ENCODE peak calls at places on chromosome 22, in six cellular contexts. One of them, this sample, is unnamed.

GRCh38 chr22:27554106-27554814 is 247.3 kb downstream of the MN1 start:
- DNase-seq in Right ventricle myocardium superior: peak
- DNase-seq in CD8-positive, alpha-beta memory T cell: no peak
- DNase-seq in left cardiac atrium: no peak
- DNase-seq in kidney epithelial cell: no peak
- DNase-seq in testis: peak
- DNase-seq in this sample: no peak

GRCh38 chr22:19488285-19488684 is 8.6 kb downstream of the CDC45 start:
- DNase-seq in Right ventricle myocardium superior: no peak
- DNase-seq in CD8-positive, alpha-beta memory T cell: no peak
- DNase-seq in left cardiac atrium: no peak
- DNase-seq in kidney epithelial cell: no peak
- DNase-seq in testis: no peak
- DNase-seq in this sample: no peak

GRCh38 chr22:41557401-41558240 is 3.2 kb upstream of the CSDC2 start:
- DNase-seq in Right ventricle myocardium superior: peak
- DNase-seq in CD8-positive, alpha-beta memory T cell: no peak
- DNase-seq in left cardiac atrium: peak
- DNase-seq in kidney epithelial cell: no peak
- DNase-seq in testis: peak
- DNase-seq in this sample: no peak

GRCh38 chr22:29665486-29665885 is 54.3 kb upstream of the CABP7 start:
- DNase-seq in Right ventricle myocardium superior: no peak
- DNase-seq in CD8-positive, alpha-beta memory T cell: no peak
- DNase-seq in left cardiac atrium: no peak
- DNase-seq in kidney epithelial cell: no peak
- DNase-seq in testis: no peak
- DNase-seq in this sample: no peak

GRCh38 chr22:28203286-28203685 is 284.2 kb upstream of the PITPNB start:
- DNase-seq in Right ventricle myocardium superior: no peak
- DNase-seq in CD8-positive, alpha-beta memory T cell: no peak
- DNase-seq in left cardiac atrium: no peak
- DNase-seq in kidney epithelial cell: no peak
- DNase-seq in testis: no peak
- DNase-seq in this sample: no peak

GRCh38 chr22:47419239-47419638 is 656.8 kb downstream of the TBC1D22A start:
- DNase-seq in Right ventricle myocardium superior: no peak
- DNase-seq in CD8-positive, alpha-beta memory T cell: no peak
- DNase-seq in left cardiac atrium: no peak
- DNase-seq in kidney epithelial cell: no peak
- DNase-seq in testis: no peak
- DNase-seq in this sample: no peak

GRCh38 chr22:39289445-39290247 is 29.8 kb downstream of the RPL3 start:
- DNase-seq in Right ventricle myocardium superior: no peak
- DNase-seq in CD8-positive, alpha-beta memory T cell: no peak
- DNase-seq in left cardiac atrium: no peak
- DNase-seq in kidney epithelial cell: no peak
- DNase-seq in testis: no peak
- DNase-seq in this sample: no peak

GRCh38 chr22:41437198-41437597 is 9.4 kb downstream of the TOB2 start:
- DNase-seq in Right ventricle myocardium superior: no peak
- DNase-seq in CD8-positive, alpha-beta memory T cell: no peak
- DNase-seq in left cardiac atrium: no peak
- DNase-seq in kidney epithelial cell: no peak
- DNase-seq in testis: no peak
- DNase-seq in this sample: no peak

GRCh38 chr22:46740910-46741785 is 3.1 kb upstream of the CERK start:
- DNase-seq in Right ventricle myocardium superior: no peak
- DNase-seq in CD8-positive, alpha-beta memory T cell: no peak
- DNase-seq in left cardiac atrium: peak
- DNase-seq in kidney epithelial cell: no peak
- DNase-seq in testis: peak
- DNase-seq in this sample: no peak

GRCh38 chr22:43563571-43563970 is 151.8 kb downstream of the MPPED1 start:
- DNase-seq in Right ventricle myocardium superior: no peak
- DNase-seq in CD8-positive, alpha-beta memory T cell: no peak
- DNase-seq in left cardiac atrium: no peak
- DNase-seq in kidney epithelial cell: no peak
- DNase-seq in testis: no peak
- DNase-seq in this sample: no peak

GRCh38 chr22:19959043-19959586 is 17.5 kb upstream of the TXNRD2 start:
- DNase-seq in Right ventricle myocardium superior: peak
- DNase-seq in CD8-positive, alpha-beta memory T cell: no peak
- DNase-seq in left cardiac atrium: peak
- DNase-seq in kidney epithelial cell: no peak
- DNase-seq in testis: peak
- DNase-seq in this sample: no peak

GRCh38 chr22:24146190-24146616 is 35.1 kb upstream of the SUSD2 start:
- DNase-seq in Right ventricle myocardium superior: peak
- DNase-seq in CD8-positive, alpha-beta memory T cell: peak
- DNase-seq in left cardiac atrium: no peak
- DNase-seq in kidney epithelial cell: no peak
- DNase-seq in testis: peak
- DNase-seq in this sample: no peak

GRCh38 chr22:50728523-50728931 is 9.5 kb upstream of the ACR start:
- DNase-seq in Right ventricle myocardium superior: peak
- DNase-seq in CD8-positive, alpha-beta memory T cell: no peak
- DNase-seq in left cardiac atrium: peak
- DNase-seq in kidney epithelial cell: no peak
- DNase-seq in testis: no peak
- DNase-seq in this sample: no peak

GRCh38 chr22:25353516-25354445 is 134.3 kb downstream of the CRYBB2 start:
- DNase-seq in Right ventricle myocardium superior: no peak
- DNase-seq in CD8-positive, alpha-beta memory T cell: no peak
- DNase-seq in left cardiac atrium: no peak
- DNase-seq in kidney epithelial cell: no peak
- DNase-seq in testis: no peak
- DNase-seq in this sample: no peak

GRCh38 chr22:23697031-23697970 is 6.5 kb downstream of the RGL4 start:
- DNase-seq in Right ventricle myocardium superior: no peak
- DNase-seq in CD8-positive, alpha-beta memory T cell: no peak
- DNase-seq in left cardiac atrium: no peak
- DNase-seq in kidney epithelial cell: no peak
- DNase-seq in testis: no peak
- DNase-seq in this sample: no peak

GRCh38 chr22:43106302-43106701 is 4.2 kb upstream of the BIK start:
- DNase-seq in Right ventricle myocardium superior: no peak
- DNase-seq in CD8-positive, alpha-beta memory T cell: no peak
- DNase-seq in left cardiac atrium: no peak
- DNase-seq in kidney epithelial cell: no peak
- DNase-seq in testis: no peak
- DNase-seq in this sample: no peak

GRCh38 chr22:19891350-19892248 is 36.9 kb upstream of the GNB1L start:
- DNase-seq in Right ventricle myocardium superior: no peak
- DNase-seq in CD8-positive, alpha-beta memory T cell: peak
- DNase-seq in left cardiac atrium: no peak
- DNase-seq in kidney epithelial cell: peak
- DNase-seq in testis: no peak
- DNase-seq in this sample: peak

GRCh38 chr22:20222764-20223420 is 45.2 kb downstream of the RTN4R start:
- DNase-seq in Right ventricle myocardium superior: no peak
- DNase-seq in CD8-positive, alpha-beta memory T cell: no peak
- DNase-seq in left cardiac atrium: no peak
- DNase-seq in kidney epithelial cell: no peak
- DNase-seq in testis: no peak
- DNase-seq in this sample: no peak

This sample was measured in effector memory CD8-positive, alpha-beta T cell.